ENCODE peak calls at places on chromosome 13, in five cellular contexts. Y is C1 segment of cervical spinal cord; J is dorsolateral prefrontal cortex; Z is fibroblast of mammary gland; H is stimulated activated CD8-positive, alpha-beta memory T cell treated with anti-CD3 and anti-CD28 coated beads, Interleukin-4, amount 100 ng/mL, for 4 hours. R is an unnamed sample.

GRCh38 chr13:97273341-97273831 is 51.3 kb downstream of the MBNL2 start:
- DNase-seq in Y (no peak), J (no peak), Z (peak), H (no peak), R (no peak)

GRCh38 chr13:45833663-45834062 is 17.9 kb downstream of the SIAH3 start:
- DNase-seq in Y (peak), J (no peak), Z (peak), H (no peak), R (no peak)

GRCh38 chr13:23921451-23921888 is 24.2 kb upstream of the C1QTNF9B start:
- DNase-seq in Y (no peak), J (no peak), Z (peak), H (no peak), R (no peak)

GRCh38 chr13:52851153-52851962 is 2.9 kb upstream of the PCDH8 start:
- DNase-seq in Y (peak), J (no peak), Z (no peak), H (no peak), R (no peak)

GRCh38 chr13:84563611-84564010 is 681.3 kb upstream of the SLITRK1 start:
- DNase-seq in Y (no peak), J (no peak), Z (no peak), H (no peak), R (no peak)

GRCh38 chr13:89255844-89256406 is 1584.8 kb downstream of the SLITRK5 start:
- DNase-seq in Y (no peak), J (no peak), Z (no peak), H (no peak), R (no peak)

GRCh38 chr13:98938801-98939200 is 39.1 kb downstream of the DOCK9 start:
- DNase-seq in Y (no peak), J (no peak), Z (no peak), H (no peak), R (no peak)

GRCh38 chr13:77171451-77171850 is 144.5 kb upstream of the FBXL3 start:
- DNase-seq in Y (no peak), J (no peak), Z (no peak), H (no peak), R (no peak)

GRCh38 chr13:107239213-107239612 is 671.3 kb upstream of the ARGLU1 start:
- DNase-seq in Y (no peak), J (no peak), Z (no peak), H (no peak), R (no peak)

GRCh38 chr13:41939403-41939802 is 21.5 kb downstream of the VWA8 start:
- DNase-seq in Y (no peak), J (no peak), Z (no peak), H (no peak), R (no peak)

GRCh38 chr13:67416047-67416925 is 186.2 kb upstream of the PCDH9 start:
- DNase-seq in Y (no peak), J (no peak), Z (peak), H (no peak), R (no peak)

GRCh38 chr13:63026285-63026797 is 1610.7 kb upstream of the PCDH20 start:
- DNase-seq in Y (no peak), J (no peak), Z (no peak), H (no peak), R (no peak)

GRCh38 chr13:112839347-112840105 is 129.5 kb upstream of the MCF2L start:
- DNase-seq in Y (no peak), J (no peak), Z (peak), H (no peak), R (no peak)

GRCh38 chr13:41409611-41410010 is 47.7 kb upstream of the RGCC start:
- DNase-seq in Y (no peak), J (no peak), Z (no peak), H (no peak), R (no peak)

GRCh38 chr13:50917572-50917971 is 8.0 kb downstream of the RNASEH2B start:
- DNase-seq in Y (no peak), J (no peak), Z (no peak), H (no peak), R (no peak)

GRCh38 chr13:86155756-86156155 is 356.5 kb upstream of the SLITRK6 start:
- DNase-seq in Y (no peak), J (no peak), Z (no peak), H (no peak), R (no peak)

GRCh38 chr13:33072282-33072681 is 56.1 kb downstream of the KL start:
- DNase-seq in Y (no peak), J (peak), Z (peak), H (no peak), R (no peak)

GRCh38 chr13:45696610-45697226 is 5.4 kb upstream of the CBY2 start:
- DNase-seq in Y (no peak), J (no peak), Z (no peak), H (no peak), R (no peak)

GRCh38 chr13:44174769-44175425 is 198.7 kb upstream of the SERP2 start:
- DNase-seq in Y (no peak), J (no peak), Z (peak), H (no peak), R (no peak)

GRCh38 chr13:90899411-90899810 is 448.1 kb upstream of the MIR17HG start:
- DNase-seq in Y (no peak), J (no peak), Z (no peak), H (no peak), R (no peak)

GRCh38 chr13:99516153-99516929 is 15.1 kb downstream of the TM9SF2 start:
- DNase-seq in Y (no peak), J (no peak), Z (no peak), H (no peak), R (no peak)

GRCh38 chr13:110396913-110397379 is 89.9 kb downstream of the COL4A2 start:
- DNase-seq in Y (no peak), J (no peak), Z (peak), H (no peak), R (no peak)

GRCh38 chr13:20192470-20193141 is at the start of gene GJB2:
- DNase-seq in Y (no peak), J (no peak), Z (peak), H (no peak), R (no peak)

GRCh38 chr13:23146811-23147245 is 34.0 kb upstream of the SGCG start:
- DNase-seq in Y (no peak), J (no peak), Z (no peak), H (no peak), R (no peak)

GRCh38 chr13:41313659-41314197 is 2.7 kb downstream of the NAA16 start:
- DNase-seq in Y (no peak), J (no peak), Z (no peak), H (no peak), R (no peak)